ENCODE peak calls at places on chromosomes 2 and 18, in five cellular contexts. E is CD4-positive, alpha-beta memory T cell; J is aorta; Q is endodermal cell; M is A549. O is an unnamed sample.

GRCh38 chr2:100692381-100692780 is 127.6 kb upstream of the NPAS2 start:
- DNase-seq in M (no peak), E (no peak), J (no peak), Q (peak; percentile 20), O (no peak)

GRCh38 chr2:32775954-32776353 is 148.1 kb downstream of the TTC27 start:
- DNase-seq in Q (no peak), M (no peak), E (no peak), J (no peak), O (no peak)

GRCh38 chr2:41409328-41409727 is 638.5 kb upstream of the PKDCC start:
- DNase-seq in M (no peak), E (no peak), J (no peak), Q (no peak), O (no peak)

GRCh38 chr2:62270728-62271127 is 74.8 kb downstream of the B3GNT2 start:
- DNase-seq in Q (no peak), E (no peak), J (peak; percentile 76), M (no peak), O (no peak)

GRCh38 chr2:32626591-32627221 is 1.1 kb upstream of the TTC27 start:
- DNase-seq in Q (peak; percentile 63), J (no peak), M (no peak), E (no peak), O (no peak)

GRCh38 chr18:52313213-52313612 is 26.8 kb upstream of the DCC start:
- DNase-seq in Q (no peak), M (no peak), E (no peak), J (no peak), O (no peak)

GRCh38 chr2:71846669-71847291 is 300.9 kb downstream of the CYP26B1 start:
- DNase-seq in E (no peak), M (no peak), Q (peak; percentile 29), J (no peak), O (no peak)

GRCh38 chr2:172693037-172693436 is 42.6 kb upstream of the RAPGEF4 start:
- DNase-seq in Q (no peak), E (no peak), J (peak; percentile 54), M (peak; percentile 78), O (no peak)

GRCh38 chr2:43642363-43642762 is 5.3 kb downstream of the PLEKHH2 start:
- DNase-seq in M (no peak), Q (no peak), E (no peak), J (no peak), O (no peak)

GRCh38 chr2:30772021-30772705 is 35.1 kb downstream of the CAPN13 start:
- DNase-seq in Q (peak; percentile 44), J (no peak), E (no peak), M (no peak), O (no peak)

GRCh38 chr18:26764177-26764576 is 101.3 kb downstream of the AQP4 start:
- DNase-seq in M (no peak), J (no peak), E (no peak), Q (no peak), O (no peak)

GRCh38 chr18:28814365-28814764 is 637.4 kb upstream of the CDH2 start:
- DNase-seq in M (no peak), J (no peak), Q (no peak), E (no peak), O (no peak)

GRCh38 chr2:60251247-60251646 is 302.2 kb downstream of the BCL11A start:
- DNase-seq in M (no peak), E (no peak), J (no peak), Q (no peak), O (no peak)

GRCh38 chr2:173002751-173003541 is 72.7 kb upstream of the MAP3K20 start:
- DNase-seq in M (peak; percentile 62), J (no peak), E (no peak), Q (no peak), O (no peak)

GRCh38 chr2:212488611-212489010 is 50.0 kb downstream of the ERBB4 start:
- DNase-seq in M (no peak), Q (no peak), J (no peak), E (no peak), O (no peak)

GRCh38 chr2:43592443-43592842 is 3.4 kb downstream of the THADA start:
- DNase-seq in E (no peak), Q (no peak), J (no peak), M (no peak), O (no peak)

GRCh38 chr18:8946046-8946838 is 156.3 kb upstream of the NDUFV2 start:
- DNase-seq in E (no peak), M (no peak), J (no peak), Q (no peak), O (no peak)

GRCh38 chr2:240631561-240632290 is 6.4 kb downstream of the GPR35 start:
- DNase-seq in M (no peak), Q (peak; percentile 18), E (no peak), J (peak; percentile 43), O (no peak)

GRCh38 chr18:58572181-58572580 is 56.7 kb downstream of the ALPK2 start:
- DNase-seq in Q (no peak), E (no peak), J (no peak), M (no peak), O (no peak)

GRCh38 chr2:120579916-120580685 is 155.6 kb upstream of the GLI2 start:
- DNase-seq in J (no peak), M (no peak), Q (no peak), E (no peak), O (no peak)

GRCh38 chr2:97664636-97664970 is 759 bp upstream of the ACTR1B start:
- DNase-seq in Q (no peak), M (no peak), J (no peak), E (no peak), O (no peak)

GRCh38 chr2:219142329-219142728 is 18.3 kb downstream of the NHEJ1 start:
- DNase-seq in J (peak; percentile 83), Q (no peak), E (no peak), M (no peak), O (no peak)

GRCh38 chr2:203077458-203077857 is 62.8 kb downstream of the NBEAL1 start:
- DNase-seq in E (no peak), M (peak; percentile 12), J (no peak), Q (no peak), O (no peak)

GRCh38 chr2:2000018-2000733 is 255.9 kb upstream of the PXDN start:
- DNase-seq in J (no peak), E (no peak), Q (peak; percentile 20), M (no peak), O (no peak)

GRCh38 chr18:49021433-49022129 is 70.8 kb upstream of the SMAD7 start:
- DNase-seq in Q (peak; percentile 97), J (no peak), M (no peak), E (no peak), O (peak; percentile 68)

GRCh38 chr2:62550466-62550865 is 44.5 kb upstream of the TMEM17 start:
- DNase-seq in M (no peak), Q (no peak), J (no peak), E (no peak), O (no peak)

GRCh38 chr2:232963913-232964312 is 49.1 kb downstream of the NGEF start:
- DNase-seq in E (no peak), Q (no peak), M (no peak), J (no peak), O (no peak)

GRCh38 chr2:189022002-189022401 is 47.8 kb downstream of the COL3A1 start:
- DNase-seq in Q (no peak), J (no peak), M (no peak), E (no peak), O (no peak)

GRCh38 chr18:13220326-13220991 is 1.9 kb downstream of the LDLRAD4 start:
- DNase-seq in M (no peak), Q (peak; percentile 47), J (peak; percentile 66), E (no peak), O (no peak)

GRCh38 chr2:9288681-9289338 is 82.2 kb downstream of the ASAP2 start:
- DNase-seq in Q (no peak), M (no peak), J (no peak), E (no peak), O (peak; percentile 20)

GRCh38 chr2:23591111-23591510 is 206.1 kb downstream of the KLHL29 start:
- DNase-seq in E (no peak), Q (no peak), M (no peak), J (no peak), O (no peak)

GRCh38 chr2:23590227-23590869 is 205.4 kb downstream of the KLHL29 start:
- DNase-seq in Q (no peak), J (no peak), E (no peak), M (no peak), O (no peak)

GRCh38 chr2:23588788-23589187 is 203.8 kb downstream of the KLHL29 start:
- DNase-seq in Q (no peak), E (no peak), M (no peak), J (no peak), O (no peak)

GRCh38 chr2:23589220-23589647 is 204.3 kb downstream of the KLHL29 start:
- DNase-seq in Q (no peak), J (no peak), E (no peak), M (no peak), O (no peak)

DNA sequence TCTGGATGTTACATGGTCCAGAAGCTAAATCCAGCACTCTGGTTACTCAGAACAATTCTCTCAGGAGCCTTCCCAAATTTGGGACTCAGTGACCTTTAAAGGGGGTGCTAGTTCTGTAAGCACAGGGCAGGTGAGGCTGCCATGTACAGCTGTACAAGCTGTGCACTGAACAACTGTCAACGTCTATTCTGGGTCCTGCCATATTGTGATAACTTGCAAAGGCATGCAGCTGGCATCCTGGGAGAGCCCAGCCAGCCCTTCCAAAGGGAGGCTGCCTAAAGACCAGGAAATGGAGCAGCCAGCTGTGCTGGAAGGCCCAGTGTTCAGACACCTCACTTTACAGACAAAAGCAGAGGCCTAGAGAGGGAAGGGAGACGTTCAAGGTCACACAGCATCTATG is 204.8 kb downstream of the KLHL29 start:
- DNase-seq in M (no peak), J (no peak), E (no peak), Q (no peak), O (no peak)
- H3K4me1 ChIP-seq in M (no peaks in the 10 kb centered on the region), J (no peaks in the 10 kb centered on the region), E (no peaks in the 10 kb centered on the region), Q (no peaks in the 10 kb centered on the region), O (no peaks in the 10 kb centered on the region)

GRCh38 chr2:138493334-138493733 is 8.2 kb upstream of the SPOPL start:
- DNase-seq in J (no peak), M (no peak), E (no peak), Q (peak; percentile 78), O (no peak)
- H3K27ac ChIP-seq in J (no peak overlapping the region), M (no peak overlapping the region), E (no peak overlapping the region), Q (no peak overlapping the region), O (no peak overlapping the region)

DNA sequence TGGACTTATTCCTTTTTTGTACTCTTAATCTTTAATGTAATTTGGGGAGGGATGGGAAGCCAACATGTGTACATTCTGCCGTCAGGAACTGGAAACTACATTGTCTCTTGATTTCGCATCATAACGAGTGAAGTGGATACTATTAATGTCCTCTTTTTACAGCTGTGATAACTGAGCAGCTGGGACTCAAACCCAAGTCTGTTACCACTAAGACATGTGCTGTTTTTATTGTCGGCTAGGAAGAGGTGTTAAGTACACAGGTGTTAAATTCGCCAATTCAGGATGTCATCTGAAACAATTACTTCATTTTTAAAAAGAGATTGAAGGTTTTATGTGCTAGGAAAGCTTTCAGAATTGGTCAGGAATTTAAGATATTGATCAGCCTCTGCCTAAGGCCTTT is 6.9 kb downstream of the GMCL1 start:
- DNase-seq in E (no peak), Q (no peak), M (no peak), J (no peak), O (no peak)
- H3K4me3 ChIP-seq in E (no peak overlapping the region), Q (no peak overlapping the region), M (no peak overlapping the region), J (no peak overlapping the region), O (no peak overlapping the region)

DNA sequence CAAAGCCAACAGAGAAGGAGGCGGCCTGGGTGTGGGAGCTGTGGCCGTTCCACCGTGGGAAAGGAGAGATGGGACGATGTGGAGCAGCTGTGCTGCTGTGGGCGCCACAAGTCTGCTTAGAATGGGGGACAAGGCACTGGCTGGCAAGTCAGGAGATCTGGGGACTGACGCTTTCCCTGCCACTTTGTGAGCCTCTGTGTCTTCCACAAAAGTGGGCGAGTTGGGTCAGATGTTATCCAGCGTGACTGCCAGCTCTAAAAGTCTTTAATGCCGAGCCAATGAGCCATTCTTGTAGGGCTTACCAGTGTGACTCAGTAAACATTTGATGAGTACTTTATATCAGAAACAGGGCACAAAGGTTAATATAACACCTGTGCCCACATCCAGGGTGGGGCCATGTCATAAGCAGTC is 113.6 kb upstream of the MGAT5 start:
- DNase-seq in M (no peak), E (no peak), J (no peak), Q (no peak), O (no peak)
- H3K4me1 ChIP-seq in M (peaks cover 20% of the 10 kb centered on the region), E (peaks cover 89% of the 10 kb centered on the region), J (no peaks in the 10 kb centered on the region), Q (peaks cover 16% of the 10 kb centered on the region), O (peaks cover 8% of the 10 kb centered on the region)